ENCODE peak calls at places on chromosomes 5 and 9, in ten cellular contexts. U is iPS DF 6.9, W is HepG2, M is adrenal gland, I is small intestine, S is GM12878, A is uterus, V is RWPE2, K is psoas muscle, T is tibial artery. Q is an unnamed sample. For H3K4me1, the result is how much of the 10 kb centered on the place peaks cover.

GRCh38 chr9:137156567-137157375 is 13.1 kb downstream of the LRRC26 start:
- DNase-seq in K (no peak), A (no peak), W (no peak), I (peak), M (no peak), T (no peak), S (no peak), V (no peak), U (no peak), Q (peak)

GRCh38 chr5:96789794-96790193 is 18.0 kb downstream of the ERAP1 start:
- DNase-seq in W (no peak), S (no peak), V (no peak), K (no peak), I (no peak), T (no peak), M (no peak), U (no peak), A (no peak), Q (no peak)

GRCh38 chr5:457195-457961 is 14.4 kb downstream of the EXOC3 start:
- DNase-seq in V (peak), W (no peak), I (no peak), M (peak), U (no peak), S (no peak), K (no peak), A (no peak), T (peak), Q (no peak)

GRCh38 chr5:40616791-40617190 is 62.9 kb upstream of the PTGER4 start:
- DNase-seq in S (no peak), U (no peak), A (no peak), W (no peak), T (no peak), V (no peak), I (no peak), K (no peak), M (no peak), Q (no peak)

GRCh38 chr5:134437340-134438267 is 25.9 kb upstream of the CDKN2AIPNL start:
- DNase-seq in V (no peak), M (no peak), K (no peak), A (no peak), S (no peak), T (no peak), I (no peak), W (no peak), U (no peak), Q (no peak)

GRCh38 chr5:179416114-179416730 is 71.0 kb upstream of the ADAMTS2 start:
- DNase-seq in I (no peak), S (no peak), M (no peak), W (no peak), V (no peak), A (no peak), U (no peak), K (no peak), T (peak), Q (no peak)

GRCh38 chr5:63217422-63217821 is 638.8 kb downstream of the LRRC70 start:
- DNase-seq in S (no peak), V (no peak), K (no peak), M (no peak), T (no peak), I (no peak), W (no peak), U (no peak), A (no peak), Q (no peak)

GRCh38 chr5:114883675-114884074 is 286.0 kb downstream of the TRIM36 start:
- DNase-seq in A (no peak), K (no peak), V (no peak), T (no peak), S (no peak), M (no peak), I (no peak), U (no peak), W (no peak), Q (no peak)

GRCh38 chr5:1409386-1410110 is 35.7 kb downstream of the SLC6A3 start:
- DNase-seq in W (no peak), K (peak), T (no peak), S (no peak), V (peak), I (no peak), A (no peak), U (no peak), M (no peak), Q (no peak)

GRCh38 chr5:56111404-56111781 is 116.6 kb upstream of the IL6ST start:
- DNase-seq in I (no peak), T (no peak), A (no peak), M (no peak), W (no peak), V (no peak), S (no peak), K (no peak), U (no peak), Q (no peak)

GRCh38 chr5:176588297-176588696 is 21.7 kb downstream of the GPRIN1 start:
- DNase-seq in K (no peak), U (no peak), T (no peak), A (no peak), W (no peak), I (no peak), V (no peak), M (no peak), S (no peak), Q (no peak)

GRCh38 chr5:176587398-176587797 is 22.6 kb downstream of the GPRIN1 start:
- DNase-seq in A (no peak), K (no peak), U (no peak), I (no peak), W (no peak), T (no peak), V (peak), M (no peak), S (no peak), Q (no peak)

GRCh38 chr5:176590035-176590729 is 19.8 kb downstream of the GPRIN1 start:
- DNase-seq in I (no peak), V (no peak), M (no peak), W (no peak), A (no peak), T (no peak), K (no peak), U (no peak), S (no peak), Q (no peak)

GRCh38 chr5:176592573-176592972 is 17.4 kb downstream of the GPRIN1 start:
- DNase-seq in K (no peak), I (no peak), W (no peak), V (no peak), A (no peak), T (no peak), S (no peak), M (no peak), U (no peak), Q (no peak)

DNA sequence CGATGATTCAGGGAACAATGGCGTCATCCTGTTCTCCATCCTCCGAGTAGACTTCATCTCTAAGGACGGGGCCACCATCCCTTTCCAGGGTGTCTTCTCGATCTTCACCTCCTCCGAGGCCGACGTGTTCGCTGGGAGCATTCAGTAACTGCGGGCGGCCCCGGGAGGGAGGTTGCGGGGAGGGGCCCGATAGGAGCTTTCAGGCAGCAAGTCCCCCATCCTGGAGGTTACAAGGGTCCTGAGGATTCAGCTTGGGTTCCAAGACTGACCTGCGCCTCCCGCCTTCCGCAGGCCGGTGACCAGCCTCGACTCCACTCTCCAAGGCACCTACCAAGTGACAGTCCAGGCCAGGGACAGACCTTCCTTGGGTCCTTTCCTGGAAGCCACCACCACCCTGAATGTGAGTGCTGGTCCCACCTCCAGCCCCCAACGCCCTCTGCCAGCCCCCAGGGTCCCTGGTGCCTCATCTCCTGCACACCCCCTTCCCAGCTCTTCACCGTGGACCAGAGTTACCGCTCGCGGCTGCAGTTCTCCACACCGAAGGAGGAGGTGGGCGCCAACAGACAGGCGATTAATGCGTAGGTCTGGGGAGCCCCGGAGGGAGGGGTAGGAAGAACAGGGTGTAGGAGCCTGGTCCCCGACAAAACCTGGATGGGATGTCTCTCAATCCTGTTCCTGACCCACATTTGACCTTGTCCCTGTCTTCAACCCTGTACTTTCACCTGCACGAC is 20.8 kb downstream of the GPRIN1 start:
- DNase-seq in A (no peak), U (no peak), T (no peak), V (peak), M (no peak), W (no peak), I (no peak), S (no peak), K (no peak), Q (no peak)
- H3K4me1 ChIP-seq in A (under half), U (under half), T (under half), V (under half), M (under half), W (under half), I (under half), S (under half), K (under half), Q (under half)

DNA sequence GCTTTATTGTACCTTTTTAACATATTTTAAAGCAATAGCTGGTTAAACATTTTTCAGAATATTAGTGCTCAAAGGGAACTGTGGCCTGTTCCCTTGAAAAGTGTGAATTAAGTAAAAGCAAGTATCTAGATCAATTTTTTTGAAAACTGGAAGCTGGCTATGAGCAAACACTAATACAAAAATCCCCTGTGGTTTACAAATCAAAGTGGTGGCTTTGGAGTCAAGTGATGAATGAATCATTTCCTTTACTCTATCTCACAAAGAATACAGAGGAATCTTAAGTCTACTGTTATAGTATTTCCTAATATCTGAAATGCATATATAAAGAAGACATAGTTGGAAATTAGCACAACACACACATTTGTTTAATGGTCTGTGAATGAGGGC is 212.4 kb upstream of the C9orf72 start:
- DNase-seq in W (no peak), U (no peak), A (no peak), S (peak), M (no peak), K (no peak), V (no peak), I (no peak), T (no peak), Q (no peak)
- H3K4me1 ChIP-seq in W (under half), U (under half), A (under half), S (under half), M (under half), K (under half), V (under half), I (under half), T (under half), Q (under half)

DNA sequence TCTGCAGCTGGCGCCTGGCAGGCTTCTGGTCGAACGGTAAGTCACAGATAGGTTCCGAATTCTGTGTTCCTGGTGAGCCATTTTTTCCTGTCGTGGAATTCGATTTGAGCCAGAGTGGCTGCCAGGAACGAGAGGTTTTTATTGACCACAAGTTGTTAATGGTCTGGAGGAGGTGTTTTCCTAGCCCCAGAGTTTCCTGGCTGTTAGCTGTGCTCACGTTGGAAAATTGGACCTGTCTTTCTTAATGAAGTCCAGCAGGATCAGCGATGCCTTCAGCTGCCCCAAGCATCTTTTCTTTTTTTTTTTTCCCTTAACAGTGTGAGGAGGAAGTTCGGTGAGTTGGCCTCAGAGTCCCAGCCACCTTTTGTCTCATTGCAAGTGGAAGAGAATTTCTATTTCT is 62.9 kb downstream of the COL5A1 start:
- DNase-seq in W (no peak), I (no peak), A (no peak), M (no peak), U (no peak), K (no peak), V (no peak), S (no peak), T (no peak), Q (no peak)
- H3K4me1 ChIP-seq in W (under half), I (under half), A (under half), M (under half), U (under half), K (under half), V (under half), S (under half), T (under half), Q (under half)

GRCh38 chr9:127903557-127904475 is 4.4 kb upstream of the ST6GALNAC6 start:
- DNase-seq in S (no peak), V (no peak), T (peak), W (peak), M (peak), K (peak), I (peak), U (no peak), A (no peak), Q (no peak)

GRCh38 chr9:127904888-127905728 is 5.7 kb upstream of the ST6GALNAC6 start:
- DNase-seq in W (no peak), V (no peak), K (no peak), T (no peak), I (no peak), A (no peak), U (no peak), S (no peak), M (no peak), Q (no peak)

GRCh38 chr9:127904518-127904887 is 5.1 kb upstream of the ST6GALNAC6 start:
- DNase-seq in T (peak), U (no peak), S (no peak), I (no peak), M (peak), A (peak), K (no peak), V (no peak), W (peak), Q (no peak)

GRCh38 chr9:127907867-127908659 is 8.7 kb upstream of the ST6GALNAC6 start:
- DNase-seq in A (no peak), K (no peak), V (no peak), S (no peak), U (no peak), W (no peak), T (no peak), M (no peak), I (no peak), Q (no peak)

DNA sequence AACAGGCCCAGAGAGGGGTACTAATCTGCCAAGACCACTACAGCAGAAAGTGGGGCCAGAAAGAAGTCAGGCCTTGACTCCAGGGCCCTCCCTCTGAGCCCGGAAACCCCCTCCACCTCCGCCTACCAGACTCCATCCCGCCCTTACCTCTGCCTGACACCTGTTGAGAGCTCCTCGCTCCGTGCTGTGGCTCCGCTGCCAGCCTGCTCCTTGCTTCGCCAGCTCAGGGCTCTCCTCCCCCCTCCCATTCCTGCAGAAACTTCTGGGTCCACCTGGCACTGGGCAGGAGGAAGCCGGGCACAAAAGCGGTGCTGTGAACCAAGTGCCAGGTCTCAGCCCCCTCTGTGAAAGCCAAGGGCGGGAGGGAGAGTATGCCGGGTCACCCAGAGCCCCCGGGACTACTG is 6.4 kb upstream of the ST6GALNAC6 start:
- DNase-seq in K (no peak), A (no peak), M (no peak), V (no peak), I (no peak), S (no peak), T (peak), W (no peak), U (no peak), Q (no peak)
- H3K4me1 ChIP-seq in K (under half), A (under half), M (under half), V (under half), I (under half), S (half or more), T (under half), W (under half), U (under half), Q (under half)

DNA sequence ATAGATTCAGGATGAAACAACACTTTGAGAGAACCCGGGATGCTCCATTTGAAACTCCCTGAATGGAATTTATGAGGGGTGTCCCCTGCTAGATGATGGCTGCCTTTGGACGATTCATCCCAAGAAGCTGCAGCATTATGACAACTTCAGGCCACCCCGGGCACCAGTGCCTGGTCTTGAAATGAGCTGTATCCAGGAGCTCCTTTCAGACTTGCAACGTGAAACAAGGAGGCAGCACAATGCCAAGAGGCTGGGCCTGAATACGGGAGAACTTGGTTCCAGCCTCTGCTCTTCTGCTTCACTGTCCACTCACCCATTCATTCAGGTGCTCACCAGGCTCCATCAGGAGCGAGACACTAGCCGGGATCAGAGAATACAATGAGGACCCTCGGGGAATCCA is 78.3 kb downstream of the STK10 start:
- DNase-seq in S (no peak), V (no peak), I (no peak), K (no peak), M (no peak), A (no peak), U (no peak), W (no peak), T (no peak), Q (no peak)
- H3K4me1 ChIP-seq in S (under half), V (under half), I (under half), K (under half), M (under half), A (under half), U (under half), W (under half), T (under half), Q (under half)

GRCh38 chr5:131064669-131065371 is 100.2 kb downstream of the HINT1 start:
- DNase-seq in K (no peak), I (peak), A (no peak), M (no peak), U (no peak), T (no peak), S (no peak), W (no peak), V (no peak), Q (no peak)

GRCh38 chr5:131068893-131069643 is 96.0 kb downstream of the HINT1 start:
- DNase-seq in W (no peak), A (no peak), I (peak), K (no peak), M (no peak), T (no peak), U (no peak), V (no peak), S (peak), Q (no peak)

GRCh38 chr5:131067596-131067995 is 97.5 kb downstream of the HINT1 start:
- DNase-seq in S (no peak), V (no peak), T (no peak), U (no peak), W (no peak), A (no peak), M (no peak), I (no peak), K (no peak), Q (no peak)
- H3K4me1 ChIP-seq in S (under half), V (under half), T (under half), U (under half), W (under half), A (under half), M (under half), I (under half), K (under half), Q (under half)

GRCh38 chr5:142405814-142406395 is 81.1 kb upstream of the SPRY4 start:
- DNase-seq in W (no peak), U (no peak), I (no peak), T (peak), K (no peak), V (no peak), A (no peak), S (no peak), M (no peak), Q (no peak)

GRCh38 chr5:142409253-142409594 is 84.4 kb upstream of the SPRY4 start:
- DNase-seq in T (no peak), M (no peak), S (no peak), V (no peak), K (no peak), U (no peak), I (no peak), W (no peak), A (no peak), Q (no peak)

GRCh38 chr5:142411656-142412425 is 87.0 kb upstream of the SPRY4 start:
- DNase-seq in I (no peak), A (no peak), T (no peak), S (no peak), K (no peak), M (no peak), U (no peak), W (peak), V (no peak), Q (no peak)

GRCh38 chr5:142411103-142411502 is 86.3 kb upstream of the SPRY4 start:
- DNase-seq in W (no peak), A (no peak), I (no peak), S (no peak), T (no peak), V (no peak), U (no peak), K (no peak), M (no peak), Q (no peak)

GRCh38 chr5:142408536-142409252 is 83.9 kb upstream of the SPRY4 start:
- DNase-seq in W (no peak), T (no peak), S (no peak), V (no peak), M (no peak), I (no peak), A (no peak), K (no peak), U (no peak), Q (no peak)
- H3K4me1 ChIP-seq in W (under half), T (under half), S (under half), V (under half), M (under half), I (under half), A (under half), K (under half), U (under half), Q (under half)

GRCh38 chr5:57181151-57181550 is 7.3 kb downstream of the GPBP1 start:
- DNase-seq in W (no peak), M (no peak), T (no peak), A (no peak), V (no peak), U (no peak), K (no peak), I (no peak), S (no peak), Q (no peak)
- H3K4me1 ChIP-seq in W (half or more), M (under half), T (under half), A (under half), V (under half), U (under half), K (under half), I (under half), S (under half), Q (under half)

DNA sequence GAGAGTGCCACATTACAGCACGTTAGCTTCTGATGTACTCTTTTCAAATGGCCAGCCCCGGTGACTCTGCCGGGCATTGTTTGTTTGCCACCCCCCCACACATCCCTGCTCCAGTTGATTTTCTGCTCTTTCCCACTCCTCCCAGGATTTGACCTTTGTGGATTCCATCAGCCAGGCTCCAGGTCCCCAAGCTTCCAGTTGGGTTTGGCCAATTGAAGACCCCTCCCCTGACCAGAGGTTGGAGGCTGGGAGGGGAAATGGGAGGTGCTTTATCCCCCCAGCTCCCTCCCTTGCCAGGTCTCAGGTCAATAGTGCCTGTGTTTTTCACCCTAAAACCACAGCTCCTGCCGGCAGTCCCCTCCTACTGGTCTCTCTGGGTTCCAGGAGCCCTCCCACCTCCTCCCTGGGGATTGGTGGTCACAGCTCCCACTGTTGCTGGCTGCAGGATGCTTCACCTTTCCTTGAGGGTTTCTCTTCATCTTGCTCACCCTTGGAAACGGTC is 34.9 kb downstream of the IRF1 start:
- DNase-seq in I (no peak), A (no peak), U (no peak), V (no peak), S (no peak), W (peak), M (no peak), T (peak), K (no peak), Q (no peak)
- H3K4me1 ChIP-seq in I (under half), A (under half), U (under half), V (under half), S (half or more), W (half or more), M (under half), T (under half), K (under half), Q (under half)